ENCODE peak calls at places on chromosome X, in four cellular contexts. One of them, this sample, is unnamed.

GRCh38 chrX:47958943-47959342 is 44.8 kb downstream of the ZNF182 start:
- DNase-seq in heart left ventricle: no peak
- DNase-seq in HCT116: no peak
- DNase-seq in lower leg skin: no peak
- DNase-seq in this sample: peak; percentile 2

GRCh38 chrX:94178145-94178790 is 504.3 kb downstream of the FAM133A start:
- DNase-seq in heart left ventricle: no peak
- DNase-seq in HCT116: no peak
- DNase-seq in lower leg skin: no peak
- DNase-seq in this sample: no peak

GRCh38 chrX:48835524-48836329 is at the start of gene PCSK1N:
- DNase-seq in heart left ventricle: no peak
- DNase-seq in HCT116: no peak
- DNase-seq in lower leg skin: no peak
- DNase-seq in this sample: no peak

GRCh38 chrX:140918398-140919043 is 83.9 kb upstream of the SPANXB1 start:
- DNase-seq in HCT116: peak; percentile 10
- DNase-seq in heart left ventricle: no peak
- DNase-seq in lower leg skin: no peak
- DNase-seq in this sample: peak; percentile 69

GRCh38 chrX:17405225-17405969 is 30.4 kb downstream of the NHS start:
- DNase-seq in HCT116: peak; percentile 66
- DNase-seq in heart left ventricle: no peak
- DNase-seq in lower leg skin: no peak
- DNase-seq in this sample: no peak

GRCh38 chrX:31333181-31333831 is 261.5 kb upstream of the FTHL17 start:
- DNase-seq in HCT116: no peak
- DNase-seq in lower leg skin: no peak
- DNase-seq in heart left ventricle: no peak
- DNase-seq in this sample: no peak

GRCh38 chrX:68238568-68238967 is 194.7 kb downstream of the OPHN1 start:
- DNase-seq in lower leg skin: no peak
- DNase-seq in HCT116: no peak
- DNase-seq in heart left ventricle: no peak
- DNase-seq in this sample: peak; percentile 18

GRCh38 chrX:8849945-8850344 is 48.8 kb upstream of the FAM9A start:
- DNase-seq in HCT116: no peak
- DNase-seq in heart left ventricle: no peak
- DNase-seq in lower leg skin: no peak
- DNase-seq in this sample: no peak

GRCh38 chrX:133151320-133151719 is 54.4 kb upstream of the USP26 start:
- DNase-seq in lower leg skin: no peak
- DNase-seq in HCT116: no peak
- DNase-seq in heart left ventricle: no peak
- DNase-seq in this sample: no peak

GRCh38 chrX:149829751-149830191 is 48.0 kb downstream of the MAGEA9 start:
- DNase-seq in lower leg skin: no peak
- DNase-seq in HCT116: no peak
- DNase-seq in heart left ventricle: no peak
- DNase-seq in this sample: no peak

GRCh38 chrX:132452911-132453550 is 35.8 kb downstream of the MBNL3 start:
- DNase-seq in lower leg skin: no peak
- DNase-seq in HCT116: no peak
- DNase-seq in heart left ventricle: no peak
- DNase-seq in this sample: no peak

GRCh38 chrX:12901486-12901885 is 4.9 kb upstream of the TLR8 start:
- DNase-seq in HCT116: peak; percentile 36
- DNase-seq in lower leg skin: peak; percentile 88
- DNase-seq in heart left ventricle: no peak
- DNase-seq in this sample: peak; percentile 38

GRCh38 chrX:106862972-106863688 is 40.0 kb downstream of the RIPPLY1 start:
- DNase-seq in lower leg skin: no peak
- DNase-seq in heart left ventricle: no peak
- DNase-seq in HCT116: peak; percentile 1
- DNase-seq in this sample: peak; percentile 10

GRCh38 chrX:110391086-110391485 is 32.4 kb downstream of the RTL9 start:
- DNase-seq in HCT116: no peak
- DNase-seq in heart left ventricle: no peak
- DNase-seq in lower leg skin: no peak
- DNase-seq in this sample: no peak

GRCh38 chrX:63428348-63428747 is 77.2 kb upstream of the SPIN4 start:
- DNase-seq in lower leg skin: no peak
- DNase-seq in heart left ventricle: no peak
- DNase-seq in HCT116: no peak
- DNase-seq in this sample: no peak

GRCh38 chrX:39667191-39667590 is 430.6 kb downstream of the BCOR start:
- DNase-seq in heart left ventricle: no peak
- DNase-seq in lower leg skin: no peak
- DNase-seq in HCT116: no peak
- DNase-seq in this sample: no peak

GRCh38 chrX:48665991-48666390 is 17.6 kb upstream of the WAS start:
- DNase-seq in lower leg skin: no peak
- DNase-seq in heart left ventricle: no peak
- DNase-seq in HCT116: no peak
- DNase-seq in this sample: no peak

DNA sequence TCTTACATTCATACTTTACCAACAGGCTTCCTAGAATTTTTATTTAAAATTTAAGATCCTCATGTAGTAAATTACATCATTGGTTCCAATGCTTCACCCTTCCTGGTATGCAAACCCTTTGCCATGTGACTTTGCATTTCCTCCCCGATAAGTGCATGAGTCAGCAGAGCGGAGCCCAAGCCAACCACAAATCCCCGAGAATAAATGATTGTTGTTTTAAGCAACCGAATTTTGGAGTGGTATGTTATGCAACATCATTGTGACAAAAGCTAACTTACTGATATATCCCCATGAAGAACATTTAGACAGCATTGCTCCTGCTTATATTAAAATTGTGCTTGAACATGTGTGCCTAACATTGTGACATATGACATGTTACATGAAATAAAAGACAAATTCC is 199.4 kb upstream of the DDX53 start:
- DNase-seq in lower leg skin: no peak
- DNase-seq in HCT116: no peak
- DNase-seq in heart left ventricle: peak; percentile 33
- DNase-seq in this sample: peak; percentile 1
- TF ChIP-seq POLR2A in lower leg skin: no peak
- TF ChIP-seq POLR2A in HCT116: no peak
- TF ChIP-seq POLR2A in heart left ventricle: no peak
- TF ChIP-seq POLR2A in this sample: no peak

DNA sequence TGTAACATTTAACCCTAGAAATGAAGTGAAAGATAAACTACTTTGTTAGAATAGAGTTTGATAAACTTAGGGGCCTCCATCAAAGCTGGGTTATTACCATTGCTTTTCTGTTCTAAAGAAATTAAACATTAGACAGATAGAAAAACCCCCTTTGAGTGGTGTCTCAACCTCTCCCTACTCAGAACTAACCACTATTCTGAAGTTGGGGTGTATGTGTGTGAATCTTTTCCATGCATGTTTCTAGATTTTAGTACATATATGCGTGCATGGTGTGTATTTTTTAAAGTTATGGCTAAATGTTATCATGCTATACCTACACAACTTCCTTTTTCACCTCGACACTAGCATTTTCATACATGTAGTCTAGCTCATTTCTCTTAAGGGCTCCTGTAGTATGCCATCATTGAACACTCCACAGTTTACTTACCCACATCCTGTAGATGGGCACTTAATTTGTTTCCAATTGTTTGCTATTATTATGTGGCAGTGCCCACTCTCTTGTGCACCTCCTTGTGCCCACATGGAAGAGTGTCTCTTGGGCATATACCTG is 25.7 kb downstream of the GEMIN8 start:
- DNase-seq in HCT116: no peak
- DNase-seq in lower leg skin: no peak
- DNase-seq in heart left ventricle: no peak
- DNase-seq in this sample: no peak
- TF ChIP-seq POLR2A in HCT116: no peak
- TF ChIP-seq POLR2A in lower leg skin: no peak
- TF ChIP-seq POLR2A in heart left ventricle: no peak
- TF ChIP-seq POLR2A in this sample: no peak

DNA sequence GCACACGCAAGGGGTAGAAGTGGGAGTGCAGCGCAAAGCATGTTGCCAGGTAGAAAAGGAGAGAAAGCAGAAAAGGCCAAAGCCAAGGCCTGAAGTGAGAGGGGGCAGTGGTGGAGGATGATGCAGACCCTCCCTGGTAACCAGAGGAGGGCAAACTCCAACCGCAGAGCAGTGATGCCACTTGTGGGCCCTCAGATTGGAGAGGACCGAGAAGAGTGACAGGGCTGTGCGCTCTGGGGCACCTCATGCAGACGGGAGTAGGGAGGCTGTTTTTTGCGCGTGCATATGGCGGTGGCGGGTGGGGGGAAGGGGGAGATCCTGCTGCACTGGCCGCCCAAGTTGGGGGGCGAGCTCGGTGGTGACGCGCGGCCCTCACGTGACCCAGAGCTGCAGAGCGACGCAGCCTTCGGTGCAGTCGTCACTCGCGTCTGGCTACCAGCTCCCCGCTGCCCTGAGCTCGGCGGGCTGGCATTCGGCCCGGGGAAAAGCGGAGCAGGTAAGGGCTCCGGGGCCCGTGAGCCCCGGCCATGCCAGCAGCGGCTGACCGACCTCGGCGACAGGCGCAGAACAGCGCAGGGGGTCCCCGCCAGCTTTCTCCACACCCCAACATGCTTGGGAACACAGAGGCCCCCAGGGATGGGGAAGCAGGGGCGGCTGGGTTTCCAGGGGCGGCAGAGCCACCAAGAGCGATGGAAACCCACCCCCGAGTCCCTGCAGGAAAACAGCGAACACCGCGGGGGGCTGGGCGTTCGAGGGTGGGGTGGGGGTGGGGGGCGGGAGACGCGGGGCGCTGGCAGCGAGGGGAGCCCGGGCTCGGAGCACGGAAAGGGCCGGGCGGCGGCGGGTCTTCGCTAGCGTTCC is at the start of gene BEX3:
- DNase-seq in heart left ventricle: peak; percentile 53
- DNase-seq in lower leg skin: no peak
- DNase-seq in HCT116: no peak
- DNase-seq in this sample: peak; percentile 54
- TF ChIP-seq POLR2A in heart left ventricle: no peak
- TF ChIP-seq POLR2A in lower leg skin: no peak
- TF ChIP-seq POLR2A in HCT116: peak; percentile 54
- TF ChIP-seq POLR2A in this sample: peak; percentile 27

GRCh38 chrX:18833071-18833731 is 125.8 kb downstream of the PPEF1 start:
- DNase-seq in heart left ventricle: peak; percentile 70
- DNase-seq in HCT116: no peak
- DNase-seq in lower leg skin: no peak
- DNase-seq in this sample: no peak
- TF ChIP-seq POLR2A in heart left ventricle: no peak
- TF ChIP-seq POLR2A in HCT116: no peak
- TF ChIP-seq POLR2A in lower leg skin: no peak
- TF ChIP-seq POLR2A in this sample: no peak

GRCh38 chrX:23907496-23908218 is at the start of the genes APOO and CXorf58:
- DNase-seq in heart left ventricle: peak; percentile 92
- DNase-seq in HCT116: peak; percentile 83
- DNase-seq in lower leg skin: peak; percentile 97
- DNase-seq in this sample: peak; percentile 97
- TF ChIP-seq POLR2A in heart left ventricle: no peak
- TF ChIP-seq POLR2A in HCT116: no peak
- TF ChIP-seq POLR2A in lower leg skin: no peak
- TF ChIP-seq POLR2A in this sample: peak; percentile 65

GRCh38 chrX:18984381-18985185 is 669 bp upstream of the PHKA2 start:
- DNase-seq in heart left ventricle: peak; percentile 83
- DNase-seq in HCT116: peak; percentile 62
- DNase-seq in lower leg skin: peak; percentile 95
- DNase-seq in this sample: peak; percentile 91

GRCh38 chrX:18985186-18985435 is 1.2 kb upstream of the PHKA2 start:
- DNase-seq in HCT116: no peak
- DNase-seq in heart left ventricle: no peak
- DNase-seq in lower leg skin: no peak
- DNase-seq in this sample: no peak

GRCh38 chrX:18981124-18981807 is 2.6 kb downstream of the PHKA2 start:
- DNase-seq in lower leg skin: no peak
- DNase-seq in HCT116: no peak
- DNase-seq in heart left ventricle: no peak
- DNase-seq in this sample: no peak

GRCh38 chrX:18983711-18984380 is at the start of gene PHKA2:
- DNase-seq in heart left ventricle: peak; percentile 61
- DNase-seq in HCT116: no peak
- DNase-seq in lower leg skin: peak; percentile 88
- DNase-seq in this sample: no peak
- TF ChIP-seq POLR2A in heart left ventricle: no peak
- TF ChIP-seq POLR2A in HCT116: no peak
- TF ChIP-seq POLR2A in lower leg skin: no peak
- TF ChIP-seq POLR2A in this sample: no peak

This sample was measured in erythroblast.